ENCODE peak calls at places on chromosomes 1 and 21, in seven cellular contexts. B is T-helper 17 cell; V is activated T-helper 17 cell treated with anti-CD3 and anti-CD28 coated beads, Interleukin-2, amount 50 U/mL, for 72 hours; U is heart right ventricle; T is right cardiac atrium; J is effector memory CD8-positive, alpha-beta T cell; F is T-cell. D is an unnamed sample.

GRCh38 chr1:17192394-17193221 is 12.3 kb upstream of the PADI1 start:
- ATAC-seq in B (no peak), F (no peak), T (no peak), U (no peak), J (no peak), V (no peak), D (no peak)

GRCh38 chr1:38244218-38244617 is 197.6 kb upstream of the POU3F1 start:
- ATAC-seq in B (no peak), U (no peak), T (no peak), V (no peak), F (no peak), J (no peak), D (no peak)

GRCh38 chr1:153597206-153597605 is 15.7 kb downstream of the S100A16 start:
- ATAC-seq in J (peak; percentile 33), U (no peak), T (no peak), V (peak; percentile 100), F (peak; percentile 14), B (peak; percentile 59), D (no peak)

GRCh38 chr21:25385912-25386474 is 221.3 kb downstream of the MRPL39 start:
- ATAC-seq in B (no peak), F (no peak), V (no peak), J (peak; percentile 39), T (no peak), U (no peak), D (no peak)

GRCh38 chr1:63867429-63868176 is 93.8 kb downstream of the ROR1 start:
- ATAC-seq in J (no peak), V (no peak), U (no peak), F (no peak), B (no peak), T (peak; percentile 30), D (no peak)

GRCh38 chr1:97898948-97899347 is 21.9 kb downstream of the DPYD start:
- ATAC-seq in F (no peak), J (no peak), T (no peak), U (no peak), B (no peak), V (no peak), D (no peak)

GRCh38 chr1:230992100-230992774 is 13.3 kb downstream of the ARV1 start:
- ATAC-seq in V (no peak), F (no peak), T (no peak), B (no peak), J (no peak), U (no peak), D (no peak)

GRCh38 chr1:58689167-58689566 is 10.7 kb downstream of the MYSM1 start:
- ATAC-seq in J (no peak), U (no peak), V (no peak), B (no peak), F (no peak), T (no peak), D (no peak)

GRCh38 chr1:66295821-66296220 is 238.1 kb upstream of the SGIP1 start:
- ATAC-seq in J (no peak), T (no peak), B (no peak), U (no peak), F (no peak), V (no peak), D (no peak)

GRCh38 chr1:31640964-31641363 is 3.7 kb downstream of the PEF1 start:
- ATAC-seq in B (no peak), J (no peak), F (no peak), U (no peak), T (no peak), V (no peak), D (no peak)

GRCh38 chr1:21869620-21870121 is 57.6 kb downstream of the LDLRAD2 start:
- ATAC-seq in J (no peak), V (no peak), U (peak; percentile 57), F (no peak), T (peak; percentile 63), B (no peak), D (peak; percentile 88)

GRCh38 chr21:46544824-46545223 is 60.1 kb downstream of the S100B start:
- ATAC-seq in U (no peak), B (no peak), F (no peak), J (no peak), V (no peak), T (no peak), D (no peak)

GRCh38 chr1:64425521-64425920 is 44.4 kb upstream of the CACHD1 start:
- ATAC-seq in F (no peak), J (no peak), T (no peak), B (no peak), V (no peak), U (no peak), D (no peak)

GRCh38 chr1:214400136-214400535 is 119.2 kb downstream of the SMYD2 start:
- ATAC-seq in V (no peak), J (no peak), F (no peak), B (no peak), U (no peak), T (no peak), D (no peak)

GRCh38 chr1:65477414-65478378 is 57.2 kb downstream of the LEPR start:
- ATAC-seq in B (no peak), T (no peak), J (no peak), F (no peak), U (no peak), V (no peak), D (peak; percentile 65)

GRCh38 chr1:187078321-187078720 is 249.6 kb downstream of the PLA2G4A start:
- ATAC-seq in U (no peak), V (no peak), B (no peak), T (no peak), J (no peak), F (no peak), D (no peak)

GRCh38 chr1:35345439-35345981 is 77.0 kb downstream of the ZMYM4 start:
- ATAC-seq in V (no peak), J (no peak), B (no peak), T (no peak), U (no peak), F (no peak), D (no peak)

GRCh38 chr1:229596961-229597699 is 28.8 kb downstream of the TAF5L start:
- ATAC-seq in U (peak; percentile 85), B (no peak), T (peak; percentile 95), F (no peak), J (no peak), V (no peak), D (peak; percentile 93)

GRCh38 chr1:226292874-226293552 is 16.0 kb downstream of the LIN9 start:
- ATAC-seq in V (no peak), T (no peak), U (no peak), J (no peak), B (no peak), F (no peak), D (no peak)

GRCh38 chr1:223482766-223483165 is 89.6 kb downstream of the CCDC185 start:
- ATAC-seq in U (no peak), J (no peak), F (no peak), T (no peak), V (peak; percentile 32), B (no peak), D (no peak)

GRCh38 chr1:217315346-217315745 is 315.5 kb downstream of the GPATCH2 start:
- ATAC-seq in U (no peak), V (no peak), T (no peak), F (no peak), J (no peak), B (no peak), D (no peak)

GRCh38 chr1:157111396-157112165 is 12.0 kb upstream of the ETV3L start:
- ATAC-seq in V (no peak), J (no peak), T (no peak), U (no peak), B (no peak), F (no peak), D (no peak)

GRCh38 chr1:25864434-25864833 is 5.2 kb upstream of the AUNIP start:
- ATAC-seq in F (no peak), B (no peak), U (no peak), J (no peak), T (no peak), V (no peak), D (no peak)

GRCh38 chr1:244349103-244349531 is 102.6 kb downstream of the ADSS2 start:
- ATAC-seq in B (no peak), V (peak; percentile 42), J (no peak), U (no peak), F (no peak), T (peak; percentile 79), D (peak; percentile 77)

GRCh38 chr1:11731719-11732283 is 4.1 kb upstream of the AGTRAP start:
- ATAC-seq in T (peak; percentile 68), U (peak; percentile 68), F (no peak), B (no peak), J (no peak), V (no peak), D (peak; percentile 66)

GRCh38 chr1:20483833-20484525 is 2.0 kb downstream of the CAMK2N1 start:
- ATAC-seq in F (no peak), J (no peak), V (no peak), B (no peak), U (no peak), T (no peak), D (no peak)

GRCh38 chr1:42081475-42081874 is 71.7 kb upstream of the GUCA2B start:
- ATAC-seq in B (no peak), T (peak; percentile 41), J (no peak), F (no peak), V (no peak), U (no peak), D (no peak)

GRCh38 chr1:52905376-52905698 is 16.2 kb downstream of the ECHDC2 start:
- ATAC-seq in V (no peak), B (no peak), J (no peak), F (no peak), T (peak; percentile 88), U (peak; percentile 86), D (no peak)

GRCh38 chr1:192633533-192634258 is 2.3 kb upstream of the RGS13 start:
- ATAC-seq in V (no peak), B (no peak), J (no peak), U (no peak), T (no peak), F (no peak), D (no peak)

GRCh38 chr21:41976611-41977010 is 22.8 kb upstream of the C2CD2 start:
- ATAC-seq in J (no peak), V (no peak), F (no peak), B (no peak), T (no peak), U (no peak), D (no peak)

GRCh38 chr21:17476006-17476405 is 36.8 kb upstream of the CXADR start:
- ATAC-seq in U (no peak), B (no peak), F (no peak), T (peak; percentile 60), J (no peak), V (no peak), D (no peak)

GRCh38 chr1:238457610-238458009 is 566.9 kb upstream of the ZP4 start:
- ATAC-seq in T (no peak), J (no peak), F (no peak), B (no peak), U (no peak), V (no peak), D (no peak)

GRCh38 chr1:230972855-230973271 is 5.8 kb downstream of the TTC13 start:
- ATAC-seq in V (peak; percentile 87), U (no peak), F (peak; percentile 91), B (peak; percentile 87), J (peak; percentile 77), T (no peak), D (no peak)

GRCh38 chr21:35217504-35218060 is 168.5 kb upstream of the RUNX1 start:
- ATAC-seq in J (no peak), B (no peak), T (peak; percentile 51), V (peak; percentile 91), U (no peak), F (no peak), D (no peak)

GRCh38 chr1:14733053-14733778 is 134.7 kb downstream of the KAZN start:
- ATAC-seq in U (no peak), F (no peak), T (no peak), V (no peak), B (no peak), J (no peak), D (peak; percentile 21)

GRCh38 chr1:25689686-25690381 is 73.2 kb downstream of the MAN1C1 start:
- ATAC-seq in F (no peak), J (no peak), B (no peak), T (no peak), V (peak; percentile 62), U (no peak), D (no peak)

GRCh38 chr1:151944859-151945575 is 35.7 kb upstream of the THEM4 start:
- ATAC-seq in J (no peak), V (no peak), U (no peak), B (no peak), T (peak; percentile 2), F (no peak), D (no peak)